ENCODE peak calls at places on chromosomes 1 and 21, in five cellular contexts. O is neural progenitor cell, J is MM.1S, M is ovary, L is prostate gland. A is an unnamed sample.

GRCh38 chr1:221025391-221026355 is 146.4 kb downstream of the HLX start:
- DNase-seq in O (no peak), J (no peak), M (no peak), L (no peak), A (no peak)

GRCh38 chr1:107477233-107477632 is 336.4 kb downstream of the NTNG1 start:
- DNase-seq in O (no peak), J (no peak), M (no peak), L (no peak), A (peak)

GRCh38 chr1:226974544-226975258 is 34.6 kb downstream of the COQ8A start:
- DNase-seq in O (no peak), J (no peak), M (peak), L (no peak), A (no peak)

GRCh38 chr1:183077107-183077506 is 53.9 kb downstream of the LAMC1 start:
- DNase-seq in O (no peak), J (no peak), M (no peak), L (no peak), A (no peak)

GRCh38 chr1:158146739-158147138 is 34.0 kb upstream of the CD1D start:
- DNase-seq in O (no peak), J (no peak), M (no peak), L (no peak), A (no peak)

GRCh38 chr1:93804412-93804811 is 74.6 kb downstream of the DNTTIP2 start:
- DNase-seq in O (no peak), J (no peak), M (no peak), L (no peak), A (no peak)

GRCh38 chr21:32336711-32337110 is 38.1 kb downstream of the MRAP start:
- DNase-seq in O (no peak), J (no peak), M (no peak), L (no peak), A (no peak)

GRCh38 chr1:90718411-90719320 is 1.6 kb upstream of the BARHL2 start:
- DNase-seq in O (peak), J (no peak), M (no peak), L (no peak), A (peak)

GRCh38 chr1:211948377-211948776 is 87.0 kb downstream of the INTS7 start:
- DNase-seq in O (no peak), J (no peak), M (no peak), L (no peak), A (no peak)

GRCh38 chr1:240091614-240092300 is at the start of gene FMN2:
- DNase-seq in O (peak), J (peak), M (peak), L (no peak), A (peak)

GRCh38 chr21:37642493-37642892 is 273.8 kb downstream of the KCNJ6 start:
- DNase-seq in O (peak), J (peak), M (no peak), L (peak), A (no peak)

GRCh38 chr1:114292194-114292593 is 138.5 kb upstream of the SYT6 start:
- DNase-seq in O (peak), J (no peak), M (no peak), L (no peak), A (no peak)

GRCh38 chr1:9169601-9170137 is 40.8 kb upstream of the GPR157 start:
- DNase-seq in O (no peak), J (no peak), M (no peak), L (no peak), A (no peak)

GRCh38 chr1:92480813-92481597 is 5.7 kb downstream of the GFI1 start:
- DNase-seq in O (peak), J (no peak), M (no peak), L (no peak), A (no peak)

GRCh38 chr1:235892734-235893413 is 26.2 kb upstream of the LYST start:
- DNase-seq in O (no peak), J (no peak), M (no peak), L (no peak), A (no peak)

GRCh38 chr1:3529099-3529729 is 74.7 kb downstream of the ARHGEF16 start:
- DNase-seq in O (no peak), J (no peak), M (no peak), L (peak), A (no peak)

GRCh38 chr1:56409112-56409691 is 170.2 kb downstream of the PLPP3 start:
- DNase-seq in O (no peak), J (peak), M (no peak), L (no peak), A (peak)

GRCh38 chr1:111535256-111536191 is 32.1 kb upstream of the ADORA3 start:
- DNase-seq in O (no peak), J (no peak), M (no peak), L (no peak), A (no peak)

GRCh38 chr1:113874017-113874879 is 2.7 kb upstream of the PTPN22 start:
- DNase-seq in O (peak), J (no peak), M (no peak), L (no peak), A (no peak)

GRCh38 chr21:43825936-43826622 is 36.7 kb downstream of the RRP1 start:
- DNase-seq in O (peak), J (no peak), M (no peak), L (peak), A (no peak)

GRCh38 chr21:39852021-39852721 is 15.1 kb upstream of the PCP4 start:
- DNase-seq in O (no peak), J (no peak), M (no peak), L (no peak), A (no peak)

GRCh38 chr1:161439280-161440232 is 65.7 kb upstream of the FCGR2A start:
- DNase-seq in O (no peak), J (no peak), M (no peak), L (no peak), A (peak)

GRCh38 chr1:100569888-100570287 is 31.9 kb downstream of the GPR88 start:
- DNase-seq in O (no peak), J (no peak), M (no peak), L (no peak), A (no peak)

GRCh38 chr1:100567062-100567461 is 29.1 kb downstream of the GPR88 start:
- DNase-seq in O (no peak), J (no peak), M (no peak), L (no peak), A (no peak)

GRCh38 chr1:100565533-100565932 is 27.6 kb downstream of the GPR88 start:
- DNase-seq in O (no peak), J (no peak), M (no peak), L (no peak), A (no peak)

DNA sequence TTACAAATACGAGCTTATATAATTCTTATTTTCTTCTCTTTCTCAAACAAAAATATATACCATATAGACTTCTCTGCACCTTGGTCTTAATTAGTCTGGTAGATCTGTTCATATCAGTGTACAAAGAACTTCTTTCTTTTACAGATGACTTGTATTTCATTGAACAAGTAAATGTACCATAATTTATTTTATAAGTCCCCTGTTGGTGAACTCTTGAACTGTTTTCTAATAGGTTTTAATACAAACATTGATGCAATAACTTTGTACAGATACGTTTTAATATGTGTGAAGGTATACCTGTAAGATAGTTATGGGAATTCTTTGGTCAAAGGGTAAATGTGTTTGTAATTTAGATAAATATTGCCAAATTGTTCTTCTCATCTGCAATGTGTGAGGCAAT is 28.4 kb downstream of the GPR88 start:
- DNase-seq in O (no peak), J (no peak), M (no peak), L (no peak), A (no peak)
- TF ChIP-seq CTCF in O (no peak), J (no peak), M (no peak), L (no peak), A (no peak)

DNA sequence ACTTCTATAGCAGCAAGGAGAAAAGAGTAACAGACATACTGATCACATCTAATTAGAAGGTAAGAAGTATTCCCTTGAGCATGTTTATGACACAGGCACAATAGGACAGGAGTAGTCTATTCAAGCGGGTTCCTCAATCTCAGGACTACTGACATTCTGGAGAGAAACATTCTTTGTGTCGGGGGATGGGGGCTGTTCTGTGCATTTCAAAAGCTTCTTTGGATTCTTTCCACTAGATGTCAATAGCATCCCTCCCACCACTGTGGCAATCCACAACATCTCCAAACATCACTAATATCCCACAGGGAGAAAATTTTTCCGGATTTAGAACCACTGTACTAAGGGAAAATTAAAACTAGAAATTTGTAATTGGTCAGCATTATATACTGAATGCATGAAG is 56.9 kb downstream of the ADAMTS5 start:
- DNase-seq in O (peak), J (no peak), M (no peak), L (no peak), A (no peak)
- TF ChIP-seq CTCF in O (peak), J (no peak), M (no peak), L (no peak), A (no peak)

GRCh38 chr1:203772836-203773235 is 7.9 kb downstream of the LAX1 start:
- DNase-seq in O (no peak), J (no peak), M (no peak), L (no peak), A (no peak)

GRCh38 chr1:203776636-203777035 is 11.7 kb downstream of the LAX1 start:
- DNase-seq in O (peak), J (peak), M (no peak), L (no peak), A (no peak)

GRCh38 chr1:203781962-203782361 is 13.5 kb upstream of the ZBED6 start:
- DNase-seq in O (no peak), J (no peak), M (no peak), L (no peak), A (no peak)

GRCh38 chr1:203778789-203779188 is 13.8 kb downstream of the LAX1 start:
- DNase-seq in O (no peak), J (no peak), M (no peak), L (no peak), A (no peak)

DNA sequence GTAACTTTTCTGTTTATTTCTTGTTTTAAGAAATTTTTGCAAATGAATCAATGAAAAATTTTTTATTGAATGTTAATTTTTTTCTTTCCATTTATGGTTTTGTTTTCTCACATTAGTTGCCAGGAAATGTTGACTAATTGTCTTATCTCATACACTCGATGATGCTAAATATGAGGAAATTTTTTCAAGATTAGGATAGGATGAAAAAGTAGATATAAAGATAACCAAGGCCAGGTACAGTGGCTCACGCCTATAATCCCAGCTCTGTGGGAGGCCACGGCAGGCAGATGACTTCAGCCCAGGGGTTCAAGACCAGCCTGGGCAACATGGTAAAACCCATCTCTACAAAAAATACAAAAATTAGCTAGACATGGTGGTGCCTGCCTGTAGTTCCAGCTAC is 12.6 kb downstream of the LAX1 start:
- DNase-seq in O (no peak), J (no peak), M (no peak), L (no peak), A (no peak)
- TF ChIP-seq CTCF in O (no peak), J (no peak), M (no peak), L (no peak), A (no peak)

DNA sequence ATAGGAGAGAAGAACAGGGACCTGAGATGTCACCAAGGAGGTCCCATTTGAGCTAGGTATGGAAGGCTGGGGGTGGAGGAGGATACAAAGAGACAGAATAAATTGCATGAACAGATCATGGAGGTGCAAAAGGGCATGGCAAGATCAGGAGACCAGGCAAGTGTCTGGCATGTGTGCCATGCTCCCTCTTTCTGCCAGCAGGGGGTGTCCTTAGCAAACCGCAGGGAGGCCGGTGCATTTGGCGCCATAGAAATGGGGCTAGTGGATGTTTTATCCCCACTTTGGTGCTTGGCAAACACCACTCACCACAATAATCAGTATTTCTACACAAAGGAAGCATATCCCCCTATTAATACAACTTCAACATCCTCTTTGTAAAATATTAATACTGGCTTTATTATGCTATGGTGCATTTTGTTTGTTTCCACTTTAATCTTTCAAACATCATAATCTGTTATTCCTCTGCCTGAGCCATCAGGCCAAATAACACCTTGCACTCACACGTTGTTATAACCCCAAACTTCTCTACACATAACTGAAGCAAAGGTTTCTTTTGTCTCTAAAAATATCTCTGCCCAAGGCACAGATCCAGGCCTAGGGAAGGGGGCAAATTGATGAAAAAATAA is 25.9 kb downstream of the S100A6 start:
- DNase-seq in O (peak), J (peak), M (no peak), L (no peak), A (peak)
- TF ChIP-seq CTCF in O (peak), J (peak), M (peak), L (no peak), A (no peak)

GRCh38 chr1:181583598-181583997 is 100.3 kb downstream of the CACNA1E start:
- DNase-seq in O (peak), J (no peak), M (no peak), L (no peak), A (no peak)
- TF ChIP-seq CTCF in O (peak), J (no peak), M (no peak), L (no peak), A (no peak)

GRCh38 chr1:43987159-43988022 is 4.0 kb upstream of the CCDC24 start:
- DNase-seq in O (no peak), J (no peak), M (no peak), L (no peak), A (no peak)

GRCh38 chr1:43986712-43987111 is 4.7 kb upstream of the CCDC24 start:
- DNase-seq in O (no peak), J (no peak), M (no peak), L (no peak), A (no peak)

GRCh38 chr1:43983253-43983904 is 4.4 kb downstream of the B4GALT2 start:
- DNase-seq in O (no peak), J (no peak), M (no peak), L (no peak), A (no peak)

GRCh38 chr1:43984855-43985254 is 5.8 kb downstream of the B4GALT2 start:
- DNase-seq in O (no peak), J (no peak), M (no peak), L (no peak), A (no peak)

DNA sequence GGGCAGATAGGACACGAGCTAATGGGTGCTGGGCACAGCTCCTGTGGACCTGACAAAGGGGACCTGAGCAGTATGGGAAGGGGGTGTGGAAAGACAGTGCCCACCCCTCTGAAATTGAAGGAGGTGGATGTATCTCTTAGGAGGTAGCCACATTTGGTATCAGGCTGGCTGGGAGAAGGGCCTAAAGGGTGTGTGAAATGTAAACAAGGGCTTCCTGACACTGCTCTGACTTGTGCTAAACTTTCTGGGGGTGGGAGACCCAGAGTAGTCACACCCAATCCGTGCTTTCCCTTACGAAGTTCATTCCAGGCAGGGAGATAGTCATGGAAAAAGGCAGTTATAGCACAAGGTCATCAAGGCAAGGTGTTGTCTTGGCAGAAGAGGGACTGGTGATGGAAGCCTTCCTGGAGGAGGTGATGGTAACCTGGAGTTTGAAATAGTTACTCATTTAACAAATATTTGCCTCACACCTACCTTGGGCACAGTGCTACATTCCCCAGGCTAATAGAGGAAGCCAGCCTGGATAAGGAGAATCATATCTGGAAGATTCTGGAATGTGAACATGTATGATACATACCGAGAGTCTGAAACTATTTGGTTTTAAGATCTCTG is 5.3 kb upstream of the CCDC24 start:
- DNase-seq in O (no peak), J (no peak), M (no peak), L (no peak), A (no peak)
- TF ChIP-seq CTCF in O (no peak), J (no peak), M (no peak), L (no peak), A (no peak)

GRCh38 chr1:38463074-38463473 is 396.5 kb downstream of the RRAGC start:
- DNase-seq in O (no peak), J (no peak), M (no peak), L (no peak), A (no peak)
- TF ChIP-seq CTCF in O (no peak), J (no peak), M (no peak), L (no peak), A (no peak)

GRCh38 chr21:14773777-14774345 is 227.7 kb upstream of the SAMSN1 start:
- DNase-seq in O (peak), J (peak), M (no peak), L (no peak), A (peak)
- TF ChIP-seq CTCF in O (peak), J (peak), M (no peak), L (no peak), A (peak)

A was measured in GM13976.